ENCODE peak calls at places on chromosome 1, in eight cellular contexts. J, L, A, N, W, Q, E and V are unnamed samples.
A peak's percentile ranks its signal among the peaks of the same experiment; 100 is the strongest.

GRCh38 chr1:28449904-28450303 is 55.9 kb upstream of the RCC1 start:
- DNase-seq in J (no peak), L (no peak), A (peak; percentile 61), N (no peak), W (peak; percentile 88), Q (no peak), E (no peak), V (peak; percentile 18)

GRCh38 chr1:64654519-64655341 is 90.1 kb upstream of the RAVER2 start:
- DNase-seq in J (no peak), L (no peak), A (peak; percentile 48), N (no peak), W (peak; percentile 35), Q (peak; percentile 30), E (no peak), V (no peak)

GRCh38 chr1:10901091-10901893 is 104.8 kb upstream of the CASZ1 start:
- DNase-seq in J (peak; percentile 81), L (no peak), A (no peak), N (peak; percentile 75), W (peak; percentile 58), Q (no peak), E (no peak), V (no peak)

GRCh38 chr1:35448344-35448801 is 108.8 kb downstream of the KIAA0319L start:
- DNase-seq in J (no peak), L (peak; percentile 93), A (peak; percentile 98), N (no peak), W (peak; percentile 95), Q (peak; percentile 85), E (peak; percentile 83), V (no peak)

GRCh38 chr1:208183977-208184901 is 59.9 kb downstream of the PLXNA2 start:
- DNase-seq in J (no peak), L (peak; percentile 45), A (peak; percentile 82), N (no peak), W (peak; percentile 99), Q (peak; percentile 62), E (no peak), V (no peak)

GRCh38 chr1:17122449-17123194 is 3.4 kb upstream of the PADI2 start:
- DNase-seq in J (no peak), L (peak; percentile 51), A (peak; percentile 27), N (no peak), W (no peak), Q (no peak), E (peak; percentile 71), V (no peak)

GRCh38 chr1:75310067-75310466 is 175.9 kb downstream of the LHX8 start:
- DNase-seq in J (no peak), L (no peak), A (no peak), N (no peak), W (no peak), Q (no peak), E (no peak), V (no peak)

GRCh38 chr1:156803086-156803851 is 13.4 kb downstream of the SH2D2A start:
- DNase-seq in J (no peak), L (no peak), A (no peak), N (no peak), W (peak; percentile 9), Q (no peak), E (no peak), V (no peak)

GRCh38 chr1:234698624-234699023 is 88.6 kb upstream of the IRF2BP2 start:
- DNase-seq in J (no peak), L (no peak), A (no peak), N (no peak), W (no peak), Q (no peak), E (no peak), V (no peak)

GRCh38 chr1:103220503-103221095 is 112.3 kb upstream of the COL11A1 start:
- DNase-seq in J (no peak), L (peak; percentile 57), A (peak; percentile 1), N (no peak), W (no peak), Q (no peak), E (no peak), V (no peak)

GRCh38 chr1:224782601-224783000 is 146.9 kb upstream of the DNAH14 start:
- DNase-seq in J (no peak), L (no peak), A (no peak), N (no peak), W (no peak), Q (no peak), E (no peak), V (no peak)

GRCh38 chr1:212915245-212916091 is 34.9 kb upstream of the VASH2 start:
- DNase-seq in J (no peak), L (peak; percentile 31), A (peak; percentile 90), N (peak; percentile 83), W (no peak), Q (peak; percentile 55), E (no peak), V (no peak)

GRCh38 chr1:167499106-167499505 is 19.2 kb downstream of the CD247 start:
- DNase-seq in J (no peak), L (no peak), A (no peak), N (no peak), W (no peak), Q (no peak), E (no peak), V (no peak)

GRCh38 chr1:71908313-71908712 is 374.0 kb downstream of the NEGR1 start:
- DNase-seq in J (no peak), L (no peak), A (no peak), N (no peak), W (no peak), Q (no peak), E (no peak), V (no peak)

GRCh38 chr1:101769520-101769919 is 227.2 kb downstream of the OLFM3 start:
- DNase-seq in J (no peak), L (no peak), A (peak; percentile 12), N (peak; percentile 35), W (peak; percentile 8), Q (no peak), E (no peak), V (no peak)

GRCh38 chr1:154220970-154221814 is 437 bp downstream of the UBAP2L start:
- DNase-seq in J (peak; percentile 85), L (no peak), A (peak; percentile 60), N (peak; percentile 62), W (no peak), Q (peak; percentile 62), E (peak; percentile 47), V (no peak)

GRCh38 chr1:236978740-236979139 is 25.5 kb downstream of the MT1HL1 start:
- DNase-seq in J (no peak), L (no peak), A (no peak), N (peak; percentile 17), W (no peak), Q (no peak), E (no peak), V (no peak)

GRCh38 chr1:12204140-12204539 is 25.7 kb upstream of the VPS13D start:
- DNase-seq in J (no peak), L (no peak), A (no peak), N (peak; percentile 65), W (no peak), Q (no peak), E (no peak), V (no peak)

GRCh38 chr1:10647414-10648170 is 148.9 kb downstream of the CASZ1 start:
- DNase-seq in J (no peak), L (no peak), A (no peak), N (no peak), W (no peak), Q (no peak), E (no peak), V (no peak)

GRCh38 chr1:164895026-164895907 is 336.3 kb downstream of the PBX1 start:
- DNase-seq in J (no peak), L (no peak), A (no peak), N (no peak), W (peak; percentile 7), Q (no peak), E (no peak), V (no peak)

GRCh38 chr1:47333922-47334764 is 553 bp downstream of the CMPK1 start:
- DNase-seq in J (peak; percentile 92), L (peak; percentile 53), A (peak; percentile 81), N (peak; percentile 90), W (peak; percentile 62), Q (peak; percentile 86), E (peak; percentile 74), V (peak; percentile 42)

GRCh38 chr1:4581807-4582206 is 72.6 kb upstream of the AJAP1 start:
- DNase-seq in J (no peak), L (no peak), A (no peak), N (no peak), W (no peak), Q (no peak), E (no peak), V (no peak)

GRCh38 chr1:109980324-109981127 is 4.0 kb upstream of the AHCYL1 start:
- DNase-seq in J (peak; percentile 75), L (no peak), A (no peak), N (peak; percentile 84), W (peak; percentile 42), Q (no peak), E (peak; percentile 31), V (no peak)

DNA sequence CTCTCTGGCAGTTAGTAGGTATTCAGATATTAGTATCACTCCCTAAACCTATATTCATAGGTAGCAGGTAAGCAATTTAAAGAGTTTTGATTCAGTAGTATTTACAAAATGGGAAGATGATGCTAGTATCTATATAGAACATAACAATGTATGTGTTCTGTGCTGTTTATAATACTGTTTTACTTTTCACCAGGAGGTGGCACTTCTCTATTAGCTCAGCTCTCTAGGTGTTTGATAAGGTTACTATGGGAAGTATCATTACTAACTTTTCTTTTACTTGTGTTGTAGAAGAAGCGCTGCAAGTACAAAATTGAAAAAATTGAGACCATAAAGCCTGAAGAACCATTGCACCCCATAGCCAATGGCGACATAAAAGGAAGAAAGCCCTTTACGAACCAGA is 49.4 kb upstream of the FASLG start:
- DNase-seq in J (no peak), L (no peak), A (peak; percentile 45), N (no peak), W (peak; percentile 53), Q (no peak), E (no peak), V (no peak)
- TF ChIP-seq CTCF in J (no peak), L (peak; percentile 27), A (peak; percentile 41), N (peak; percentile 76), W (no peak), Q (no peak), E (no peak), V (no peak)

DNA sequence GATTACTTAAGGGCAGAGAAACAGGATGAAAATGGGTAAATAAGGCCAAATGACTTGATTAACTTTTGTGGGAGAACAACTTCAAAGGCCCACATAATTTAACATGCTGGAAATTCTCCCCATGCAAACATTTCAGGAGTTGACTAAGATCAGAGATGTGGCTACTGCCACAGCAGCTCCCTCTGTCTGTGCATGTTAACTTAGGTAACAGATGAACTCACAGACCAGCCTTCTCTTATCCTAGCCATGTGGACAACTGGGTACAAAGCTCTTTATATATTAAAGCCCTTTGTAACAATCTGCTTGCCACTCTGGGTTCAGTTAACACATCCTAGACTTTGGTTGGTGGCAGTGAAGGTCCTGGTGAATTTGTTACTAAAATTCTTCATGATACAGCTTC is 33.2 kb downstream of the BEND5 start:
- DNase-seq in J (no peak), L (no peak), A (no peak), N (no peak), W (peak; percentile 13), Q (no peak), E (no peak), V (no peak)
- H3K4me3 ChIP-seq in J (no peak overlapping the region), L (no peak overlapping the region), A (no peak overlapping the region), N (no peak overlapping the region), W (no peak overlapping the region), Q (no peak overlapping the region), E (no peak overlapping the region), V (no peak overlapping the region)

GRCh38 chr1:43367904-43368645 is at the start of gene ELOVL1:
- DNase-seq in J (peak; percentile 98), L (peak; percentile 74), A (peak; percentile 90), N (peak; percentile 96), W (peak; percentile 88), Q (peak; percentile 94), E (peak; percentile 94), V (peak; percentile 52)
- TF ChIP-seq CTCF in J (peak; percentile 23), L (peak; percentile 51), A (peak; percentile 36), N (peak; percentile 52), W (peak; percentile 41), Q (no peak), E (peak; percentile 20), V (peak; percentile 24)

GRCh38 chr1:97903626-97904025 is 17.2 kb downstream of the DPYD start:
- DNase-seq in J (no peak), L (peak; percentile 24), A (peak; percentile 66), N (no peak), W (no peak), Q (no peak), E (no peak), V (no peak)
- H3K4me3 ChIP-seq in J (no peak overlapping the region), L (no peak overlapping the region), A (no peak overlapping the region), N (no peak overlapping the region), W (no peak overlapping the region), Q (no peak overlapping the region), E (no peak overlapping the region), V (no peak overlapping the region)